ENCODE peak calls at places on chromosomes 7 and 10, in ten cellular contexts. G is hepatocyte, X is transverse colon, H is sigmoid colon, I is stomach, L is PC-3, B is mesendoderm, K is fibroblast of lung, Y is pancreas, W is psoas muscle. M is an unnamed sample. For H3K4me1, the result is how much of the 10 kb centered on the place peaks cover.

GRCh38 chr10:128078136-128078969 is 47.9 kb downstream of the MKI67 start:
- DNase-seq in K (peak), L (peak), X (peak), B (peak), I (no peak), Y (peak), H (peak), G (peak), W (no peak), M (peak)

GRCh38 chr7:37349979-37350590 is 98.6 kb downstream of the ELMO1 start:
- DNase-seq in K (no peak), Y (no peak), L (no peak), W (no peak), I (no peak), X (no peak), H (no peak), B (no peak), G (no peak), M (no peak)

GRCh38 chr10:61951144-61951483 is 49.6 kb downstream of the ARID5B start:
- DNase-seq in B (no peak), L (no peak), Y (no peak), G (no peak), W (no peak), H (no peak), K (no peak), X (no peak), I (no peak), M (no peak)

GRCh38 chr7:118152149-118152548 is 31.8 kb upstream of the LSM8 start:
- DNase-seq in G (no peak), W (no peak), B (peak), I (no peak), H (no peak), L (no peak), X (no peak), K (peak), Y (no peak), M (no peak)

GRCh38 chr10:77637986-77638765 is 568 bp upstream of the KCNMA1 start:
- DNase-seq in L (peak), W (peak), G (peak), B (peak), I (no peak), Y (peak), K (peak), X (peak), H (peak), M (peak)

GRCh38 chr7:48171190-48171589 is at the start of gene ABCA13:
- DNase-seq in Y (no peak), L (no peak), B (no peak), H (no peak), I (no peak), X (no peak), W (no peak), G (no peak), K (no peak), M (no peak)

GRCh38 chr7:149725426-149725821 is 48.0 kb downstream of the ZNF467 start:
- DNase-seq in W (no peak), L (no peak), I (no peak), Y (peak), K (no peak), H (peak), X (no peak), G (no peak), B (no peak), M (no peak)

GRCh38 chr7:25216837-25217236 is 11.4 kb downstream of the NPVF start:
- DNase-seq in Y (no peak), X (no peak), K (peak), B (peak), W (no peak), G (peak), L (peak), I (no peak), H (no peak), M (no peak)

GRCh38 chr7:70098133-70098561 is 499.9 kb downstream of the AUTS2 start:
- DNase-seq in Y (no peak), B (no peak), L (no peak), I (no peak), H (no peak), X (no peak), W (no peak), G (no peak), K (peak), M (no peak)

GRCh38 chr10:98309366-98310355 is 41.7 kb upstream of the LOXL4 start:
- DNase-seq in I (peak), K (peak), B (peak), W (peak), G (peak), X (peak), Y (peak), L (peak), H (peak), M (peak)

GRCh38 chr7:148151778-148152177 is 438.8 kb upstream of the C7orf33 start:
- DNase-seq in G (no peak), W (no peak), H (no peak), Y (no peak), B (peak), I (no peak), X (no peak), L (peak), K (no peak), M (no peak)

GRCh38 chr10:70578371-70578947 is 24.1 kb downstream of the PRF1 start:
- DNase-seq in B (no peak), L (peak), I (no peak), X (peak), Y (no peak), G (no peak), K (peak), H (peak), W (no peak), M (no peak)

GRCh38 chr7:46173526-46174191 is 252.6 kb upstream of the IGFBP3 start:
- DNase-seq in K (peak), L (no peak), W (no peak), Y (peak), G (no peak), H (no peak), I (peak), B (no peak), X (no peak), M (peak)

GRCh38 chr10:108034808-108035207 is 870.3 kb upstream of the SORCS1 start:
- DNase-seq in G (no peak), B (no peak), K (no peak), X (no peak), I (no peak), L (no peak), H (no peak), W (no peak), Y (no peak), M (no peak)

GRCh38 chr7:83957333-83957732 is 237.3 kb downstream of the SEMA3A start:
- DNase-seq in X (no peak), Y (no peak), G (no peak), W (no peak), K (no peak), I (no peak), H (no peak), L (no peak), B (peak), M (no peak)

GRCh38 chr10:13503745-13504463 is 24.9 kb downstream of the BEND7 start:
- DNase-seq in K (peak), G (peak), Y (no peak), B (no peak), X (no peak), L (peak), H (no peak), W (no peak), I (no peak), M (no peak)

GRCh38 chr7:79407351-79407750 is 46.1 kb downstream of the MAGI2 start:
- DNase-seq in H (no peak), Y (no peak), L (no peak), B (no peak), K (no peak), I (no peak), W (no peak), X (no peak), G (no peak), M (no peak)

GRCh38 chr10:59868974-59869940 is 37.1 kb downstream of the CCDC6 start:
- DNase-seq in I (no peak), W (no peak), G (no peak), K (no peak), H (no peak), B (no peak), L (no peak), Y (no peak), X (no peak), M (no peak)

GRCh38 chr7:37031571-37032257 is 307.4 kb upstream of the AOAH start:
- DNase-seq in Y (no peak), I (peak), W (peak), H (peak), B (peak), G (peak), X (peak), K (peak), L (peak), M (no peak)

GRCh38 chr7:90178592-90179279 is 24.5 kb downstream of the STEAP1 start:
- DNase-seq in B (peak), Y (no peak), X (no peak), I (no peak), G (peak), W (no peak), K (peak), H (no peak), L (peak), M (no peak)

GRCh38 chr7:16084370-16084769 is 337.0 kb downstream of the CRPPA start:
- DNase-seq in L (peak), I (no peak), Y (no peak), G (no peak), B (no peak), K (peak), H (no peak), W (no peak), X (no peak), M (no peak)
- H3K27ac ChIP-seq in L (no peak), I (no peak), Y (no peak), G (peak), B (no peak), K (no peak), H (no peak), W (no peak), X (no peak), M (no peak)

DNA sequence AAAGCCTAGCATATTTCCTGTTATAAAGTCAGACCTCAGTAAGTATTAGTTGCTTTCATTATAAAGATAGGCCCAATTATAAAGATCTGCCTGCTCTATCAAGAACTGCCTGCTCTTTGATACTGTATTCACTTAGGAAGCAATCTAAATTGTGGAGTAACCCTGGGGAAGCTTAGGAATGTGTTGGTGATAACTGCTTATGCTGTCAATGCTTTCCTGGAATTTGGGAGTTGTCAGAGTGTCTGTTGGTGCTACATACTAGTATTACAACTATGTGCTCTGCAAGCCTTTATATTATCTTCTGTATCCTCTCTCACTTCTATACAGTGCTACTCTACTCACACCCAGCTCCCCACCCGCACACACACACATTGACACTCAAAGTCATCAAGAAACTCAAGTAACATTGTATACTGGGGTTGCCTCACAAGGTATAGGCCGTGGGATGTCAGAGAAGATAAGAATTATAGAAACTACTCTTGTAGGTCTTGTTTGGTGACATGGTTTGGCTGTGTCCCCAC is 6.1 kb downstream of the ZNF277 start:
- DNase-seq in I (no peak), L (no peak), B (peak), G (no peak), Y (no peak), H (no peak), X (no peak), W (no peak), K (peak), M (no peak)
- H3K4me1 ChIP-seq in I (under half), L (under half), B (under half), G (under half), Y (under half), H (under half), X (under half), W (under half), K (under half), M (half or more)

GRCh38 chr10:6136215-6137201 is 47.7 kb downstream of the RBM17 start:
- DNase-seq in X (no peak), W (no peak), L (peak), G (no peak), H (peak), K (peak), I (no peak), B (peak), Y (no peak), M (no peak)
- H3K27ac ChIP-seq in X (no peak), W (no peak), L (peak), G (no peak), H (no peak), K (peak), I (no peak), B (no peak), Y (no peak), M (no peak)

DNA sequence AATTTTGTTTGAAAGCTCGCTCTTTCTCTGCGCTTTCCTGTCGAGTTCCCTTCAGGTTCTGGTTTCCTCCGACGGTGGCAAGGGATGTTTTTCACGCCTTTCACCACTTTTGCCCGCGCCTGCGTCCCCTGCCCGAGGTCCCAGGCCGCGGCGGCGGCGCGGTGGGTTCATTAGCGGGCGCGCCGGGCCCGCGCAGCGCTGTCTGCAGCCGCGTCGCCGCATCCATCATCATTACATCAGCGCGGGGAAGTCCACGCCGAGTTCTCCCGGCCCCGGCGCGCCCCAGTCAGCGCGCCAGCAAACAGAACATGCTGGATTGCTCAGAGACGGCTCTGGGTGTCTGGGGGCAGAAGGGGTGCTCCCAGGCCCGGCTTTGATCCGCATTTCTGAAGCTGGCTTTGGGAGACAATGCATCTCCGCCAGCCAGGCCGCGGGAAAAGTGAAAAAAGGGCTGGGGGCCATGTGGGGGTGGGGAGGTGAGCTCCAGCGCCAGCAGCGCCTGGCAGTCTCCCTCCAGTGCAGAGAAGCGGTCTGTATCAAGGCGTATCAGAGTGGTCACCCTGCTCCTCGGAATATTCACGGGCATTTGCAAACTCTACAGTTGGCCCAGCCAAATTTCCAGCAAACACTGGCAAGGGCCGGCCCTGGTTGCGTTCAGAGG is 8.9 kb downstream of the GLI3 start:
- DNase-seq in G (peak), Y (peak), L (no peak), B (peak), I (no peak), W (peak), X (peak), K (peak), H (peak), M (no peak)
- H3K4me1 ChIP-seq in G (under half), Y (under half), L (under half), B (under half), I (under half), W (under half), X (under half), K (under half), H (under half), M (under half)

GRCh38 chr10:50470798-50471582 is 152.8 kb downstream of the SGMS1 start:
- DNase-seq in L (peak), H (no peak), G (peak), B (peak), I (no peak), X (no peak), Y (no peak), K (peak), W (no peak), M (no peak)

GRCh38 chr10:50470345-50470744 is 153.4 kb downstream of the SGMS1 start:
- DNase-seq in L (peak), B (peak), X (no peak), W (no peak), Y (no peak), K (peak), I (no peak), H (no peak), G (no peak), M (no peak)

GRCh38 chr10:50471583-50471975 is 152.2 kb downstream of the SGMS1 start:
- DNase-seq in L (peak), X (no peak), W (no peak), G (no peak), I (no peak), H (no peak), Y (no peak), K (no peak), B (no peak), M (no peak)

GRCh38 chr10:50472914-50473313 is 150.8 kb downstream of the SGMS1 start:
- DNase-seq in Y (no peak), L (no peak), G (no peak), H (no peak), W (no peak), X (no peak), B (no peak), I (no peak), K (no peak), M (no peak)

DNA sequence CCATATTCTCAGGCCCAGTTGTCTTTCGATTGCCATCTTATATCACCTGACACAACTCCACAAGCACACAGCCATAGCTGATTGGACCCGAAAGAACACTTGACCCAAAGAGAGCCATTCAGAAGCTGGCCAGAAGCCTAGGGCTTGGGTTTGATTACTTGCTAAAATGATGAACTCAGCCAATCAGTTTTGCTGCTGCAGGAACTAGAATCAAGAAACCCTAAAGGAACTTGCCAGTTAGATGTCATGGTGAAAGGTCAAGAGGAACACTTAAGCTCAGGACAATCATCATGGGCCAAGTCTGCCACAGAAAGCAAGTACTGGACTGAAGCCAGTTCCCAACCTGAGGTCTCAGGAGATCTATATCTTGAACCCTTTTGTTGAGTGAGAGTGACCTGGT is 150.0 kb downstream of the SGMS1 start:
- DNase-seq in L (no peak), W (no peak), K (no peak), G (no peak), Y (no peak), X (no peak), H (no peak), B (no peak), I (no peak), M (no peak)
- H3K27ac ChIP-seq in L (no peak), W (no peak), K (no peak), G (no peak), Y (no peak), X (no peak), H (no peak), B (no peak), I (no peak), M (no peak)

GRCh38 chr10:5293691-5294550 is 70.8 kb upstream of the UCN3 start:
- DNase-seq in Y (peak), I (peak), G (peak), L (peak), K (peak), W (peak), B (peak), H (no peak), X (peak), M (peak)

GRCh38 chr10:5297466-5297865 is 67.3 kb upstream of the UCN3 start:
- DNase-seq in H (peak), W (peak), G (no peak), K (no peak), L (no peak), X (no peak), I (no peak), Y (no peak), B (no peak), M (no peak)

GRCh38 chr10:5291501-5292195 is 73.1 kb upstream of the UCN3 start:
- DNase-seq in H (peak), I (no peak), K (peak), W (peak), B (peak), X (peak), Y (no peak), L (peak), G (peak), M (peak)

GRCh38 chr10:5288359-5288758 is 76.4 kb upstream of the UCN3 start:
- DNase-seq in G (no peak), L (no peak), X (no peak), B (no peak), H (no peak), W (no peak), Y (no peak), K (no peak), I (no peak), M (no peak)

DNA sequence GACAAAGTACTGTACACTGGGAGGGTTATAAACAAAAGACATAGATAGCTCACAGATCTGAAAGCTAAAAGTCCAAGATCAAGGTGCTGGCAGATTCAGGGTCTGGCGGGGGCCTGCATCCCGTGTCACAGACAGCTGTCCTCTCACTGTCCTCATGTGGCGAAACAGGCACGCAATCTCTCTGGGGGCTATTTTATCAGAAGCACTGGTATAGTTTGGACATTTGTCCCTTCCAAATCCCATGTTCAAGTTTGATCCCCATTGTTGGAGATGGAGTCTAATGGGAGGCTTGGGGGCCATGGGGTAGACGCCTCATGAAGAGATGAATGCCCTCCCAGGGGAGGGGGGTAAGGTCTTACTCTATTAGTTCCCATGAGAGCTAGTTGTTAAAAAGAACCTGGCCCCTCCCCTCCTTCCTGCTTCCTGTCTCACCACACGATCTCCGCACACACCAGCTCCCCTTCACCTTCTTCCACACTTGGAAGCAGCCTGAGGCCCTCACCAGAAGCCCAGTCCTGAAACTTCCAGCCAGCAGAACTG is 72.5 kb upstream of the UCN3 start:
- DNase-seq in X (no peak), G (no peak), L (no peak), H (no peak), Y (no peak), K (no peak), B (no peak), W (no peak), I (no peak), M (no peak)
- H3K4me1 ChIP-seq in X (under half), G (under half), L (under half), H (under half), Y (under half), K (under half), B (under half), W (under half), I (under half), M (under half)

M was measured in right lobe of liver.